ENCODE peak calls at places on chromosomes 3 and 15, in ten cellular contexts. Q is mammary epithelial cell; G is HTR-8/SVneo; U is EL; F is IMR-90; N is SW480; C is mesothelial cell of epicardium; H is stimulated activated CD4-positive, alpha-beta T cell treated with anti-CD3 and anti-CD28 coated beads, Interleukin-15, amount 100 ng/mL, for 48 hours; O is activated CD8-positive, alpha-beta memory T cell treated with anti-CD3 and anti-CD28 coated beads, Interleukin-2, amount 50 U/mL, for 48 hours; A is activated gamma-delta T cell treated with Interleukin-2 at 50 U/mL for 16 hours. J is an unnamed sample.

GRCh38 chr3:24306518-24306917 is 188.1 kb downstream of the THRB start:
- DNase-seq in U (no peak), Q (no peak), H (no peak), F (no peak), O (no peak), N (no peak), A (no peak), C (no peak), G (no peak), J (no peak)

GRCh38 chr3:135878501-135878900 is 87.0 kb upstream of the PPP2R3A start:
- DNase-seq in U (no peak), H (no peak), C (no peak), G (no peak), F (no peak), A (no peak), Q (peak; percentile 63), O (no peak), N (no peak), J (no peak)

GRCh38 chr15:73322665-73323373 is 45.9 kb downstream of the HCN4 start:
- DNase-seq in G (no peak), H (no peak), U (no peak), N (no peak), Q (no peak), C (no peak), F (no peak), A (no peak), O (no peak), J (no peak)

GRCh38 chr3:72086051-72086711 is 301.2 kb upstream of the PROK2 start:
- DNase-seq in F (peak; percentile 6), O (no peak), U (no peak), C (no peak), A (no peak), G (no peak), H (no peak), N (no peak), Q (no peak), J (no peak)

GRCh38 chr15:29570121-29570930 is 251.9 kb downstream of the TJP1 start:
- DNase-seq in F (no peak), N (peak; percentile 16), Q (no peak), A (no peak), C (peak; percentile 51), O (no peak), U (no peak), G (no peak), H (no peak), J (peak; percentile 29)

GRCh38 chr3:113136071-113136470 is 75.3 kb upstream of the BOC start:
- DNase-seq in O (no peak), N (no peak), U (peak; percentile 19), F (peak; percentile 27), C (no peak), A (no peak), H (no peak), Q (peak; percentile 17), G (peak; percentile 21), J (no peak)

GRCh38 chr3:129313983-129314756 is 35.5 kb downstream of the HMCES start:
- DNase-seq in F (peak; percentile 36), Q (peak; percentile 55), H (peak; percentile 23), N (peak; percentile 21), U (peak; percentile 68), C (no peak), O (no peak), A (no peak), G (no peak), J (peak; percentile 40)

GRCh38 chr15:55270301-55270700 is 19.3 kb downstream of the RAB27A start:
- DNase-seq in U (no peak), N (no peak), C (no peak), A (no peak), Q (no peak), G (no peak), F (no peak), O (no peak), H (no peak), J (no peak)

GRCh38 chr3:50345586-50345985 is at the start of gene ZMYND10:
- DNase-seq in O (peak; percentile 90), Q (peak; percentile 31), C (peak; percentile 68), N (peak; percentile 44), F (peak; percentile 28), G (no peak), A (peak; percentile 66), H (no peak), U (peak; percentile 72), J (no peak)

GRCh38 chr3:6125520-6125919 is 735.4 kb upstream of the GRM7 start:
- DNase-seq in U (no peak), N (no peak), H (no peak), A (no peak), F (no peak), Q (no peak), C (no peak), G (no peak), O (no peak), J (no peak)

GRCh38 chr15:61828008-61828407 is 232.2 kb downstream of the VPS13C start:
- DNase-seq in N (no peak), F (no peak), U (no peak), H (no peak), Q (no peak), C (no peak), O (no peak), G (no peak), A (no peak), J (peak; percentile 72)

GRCh38 chr3:48679416-48680380 is 6.0 kb downstream of the NCKIPSD start:
- DNase-seq in A (no peak), U (no peak), Q (no peak), C (no peak), G (no peak), F (no peak), O (no peak), H (no peak), N (no peak), J (no peak)

GRCh38 chr15:42707068-42707467 is 29.9 kb downstream of the CDAN1 start:
- DNase-seq in C (no peak), A (no peak), H (no peak), O (no peak), U (no peak), G (no peak), N (no peak), F (peak; percentile 57), Q (peak; percentile 27), J (no peak)

GRCh38 chr3:10552631-10552943 is 47.2 kb upstream of the ATP2B2 start:
- DNase-seq in A (no peak), Q (no peak), U (no peak), N (no peak), F (no peak), O (peak; percentile 52), G (no peak), C (no peak), H (no peak), J (no peak)

J was measured in HuH-7.5.